ENCODE peak calls at places on chromosome 19, in six cellular contexts. One of them, this sample, is unnamed.

GRCh38 chr19:19529783-19530422 is 1.2 kb downstream of the YJEFN3 start:
- DNase-seq in upper lobe of left lung: no peak
- DNase-seq in neural crest cell: no peak
- DNase-seq in mammary epithelial cell: no peak
- DNase-seq in brain microvascular endothelial cell: no peak
- DNase-seq in cardiac muscle cell: no peak
- DNase-seq in this sample: no peak

GRCh38 chr19:42274065-42274682 is 5.1 kb downstream of the CIC start:
- DNase-seq in upper lobe of left lung: no peak
- DNase-seq in neural crest cell: no peak
- DNase-seq in mammary epithelial cell: no peak
- DNase-seq in brain microvascular endothelial cell: no peak
- DNase-seq in cardiac muscle cell: no peak
- DNase-seq in this sample: no peak

GRCh38 chr19:29753190-29753933 is 38.3 kb upstream of the C19orf12 start:
- DNase-seq in upper lobe of left lung: no peak
- DNase-seq in neural crest cell: no peak
- DNase-seq in mammary epithelial cell: no peak
- DNase-seq in brain microvascular endothelial cell: no peak
- DNase-seq in cardiac muscle cell: no peak
- DNase-seq in this sample: no peak

GRCh38 chr19:7916137-7916907 is 1.7 kb downstream of the TGFBR3L start:
- DNase-seq in upper lobe of left lung: no peak
- DNase-seq in neural crest cell: no peak
- DNase-seq in mammary epithelial cell: no peak
- DNase-seq in brain microvascular endothelial cell: no peak
- DNase-seq in cardiac muscle cell: peak
- DNase-seq in this sample: no peak

GRCh38 chr19:52734340-52734892 is 428 bp downstream of the ZNF611 start:
- DNase-seq in upper lobe of left lung: no peak
- DNase-seq in neural crest cell: peak
- DNase-seq in mammary epithelial cell: peak
- DNase-seq in brain microvascular endothelial cell: peak
- DNase-seq in cardiac muscle cell: peak
- DNase-seq in this sample: peak

GRCh38 chr19:3136684-3137055 is 837 bp downstream of the GNA15 start:
- DNase-seq in upper lobe of left lung: no peak
- DNase-seq in neural crest cell: no peak
- DNase-seq in mammary epithelial cell: peak
- DNase-seq in brain microvascular endothelial cell: no peak
- DNase-seq in cardiac muscle cell: no peak
- DNase-seq in this sample: no peak

GRCh38 chr19:22797040-22797439 is 13.1 kb upstream of the ZNF99 start:
- DNase-seq in upper lobe of left lung: no peak
- DNase-seq in neural crest cell: no peak
- DNase-seq in mammary epithelial cell: no peak
- DNase-seq in brain microvascular endothelial cell: no peak
- DNase-seq in cardiac muscle cell: no peak
- DNase-seq in this sample: no peak

GRCh38 chr19:5961969-5962945 is 15.7 kb downstream of the RANBP3 start:
- DNase-seq in upper lobe of left lung: peak
- DNase-seq in neural crest cell: no peak
- DNase-seq in mammary epithelial cell: no peak
- DNase-seq in brain microvascular endothelial cell: peak
- DNase-seq in cardiac muscle cell: peak
- DNase-seq in this sample: no peak

GRCh38 chr19:41935781-41936415 is 7.6 kb upstream of the ERFL start:
- DNase-seq in upper lobe of left lung: no peak
- DNase-seq in neural crest cell: no peak
- DNase-seq in mammary epithelial cell: no peak
- DNase-seq in brain microvascular endothelial cell: no peak
- DNase-seq in cardiac muscle cell: no peak
- DNase-seq in this sample: no peak

GRCh38 chr19:33953592-33953991 is 156.9 kb downstream of the KCTD15 start:
- DNase-seq in upper lobe of left lung: no peak
- DNase-seq in neural crest cell: no peak
- DNase-seq in mammary epithelial cell: no peak
- DNase-seq in brain microvascular endothelial cell: no peak
- DNase-seq in cardiac muscle cell: no peak
- DNase-seq in this sample: no peak

GRCh38 chr19:33410915-33411401 is 37.4 kb downstream of the CEBPG start:
- DNase-seq in upper lobe of left lung: no peak
- DNase-seq in neural crest cell: no peak
- DNase-seq in mammary epithelial cell: no peak
- DNase-seq in brain microvascular endothelial cell: no peak
- DNase-seq in cardiac muscle cell: no peak
- DNase-seq in this sample: no peak

GRCh38 chr19:49766938-49767315 is at the start of gene AP2A1:
- DNase-seq in upper lobe of left lung: no peak
- DNase-seq in neural crest cell: no peak
- DNase-seq in mammary epithelial cell: no peak
- DNase-seq in brain microvascular endothelial cell: no peak
- DNase-seq in cardiac muscle cell: no peak
- DNase-seq in this sample: no peak

GRCh38 chr19:49767967-49768581 is 1.3 kb downstream of the AP2A1 start:
- DNase-seq in upper lobe of left lung: no peak
- DNase-seq in neural crest cell: no peak
- DNase-seq in mammary epithelial cell: no peak
- DNase-seq in brain microvascular endothelial cell: no peak
- DNase-seq in cardiac muscle cell: no peak
- DNase-seq in this sample: no peak

GRCh38 chr19:49767380-49767779 is 579 bp downstream of the AP2A1 start:
- DNase-seq in upper lobe of left lung: no peak
- DNase-seq in neural crest cell: no peak
- DNase-seq in mammary epithelial cell: no peak
- DNase-seq in brain microvascular endothelial cell: no peak
- DNase-seq in cardiac muscle cell: peak
- DNase-seq in this sample: no peak

GRCh38 chr19:49764341-49764740 is 1.2 kb upstream of the TSKS start:
- DNase-seq in upper lobe of left lung: no peak
- DNase-seq in neural crest cell: no peak
- DNase-seq in mammary epithelial cell: no peak
- DNase-seq in brain microvascular endothelial cell: no peak
- DNase-seq in cardiac muscle cell: no peak
- DNase-seq in this sample: no peak

DNA sequence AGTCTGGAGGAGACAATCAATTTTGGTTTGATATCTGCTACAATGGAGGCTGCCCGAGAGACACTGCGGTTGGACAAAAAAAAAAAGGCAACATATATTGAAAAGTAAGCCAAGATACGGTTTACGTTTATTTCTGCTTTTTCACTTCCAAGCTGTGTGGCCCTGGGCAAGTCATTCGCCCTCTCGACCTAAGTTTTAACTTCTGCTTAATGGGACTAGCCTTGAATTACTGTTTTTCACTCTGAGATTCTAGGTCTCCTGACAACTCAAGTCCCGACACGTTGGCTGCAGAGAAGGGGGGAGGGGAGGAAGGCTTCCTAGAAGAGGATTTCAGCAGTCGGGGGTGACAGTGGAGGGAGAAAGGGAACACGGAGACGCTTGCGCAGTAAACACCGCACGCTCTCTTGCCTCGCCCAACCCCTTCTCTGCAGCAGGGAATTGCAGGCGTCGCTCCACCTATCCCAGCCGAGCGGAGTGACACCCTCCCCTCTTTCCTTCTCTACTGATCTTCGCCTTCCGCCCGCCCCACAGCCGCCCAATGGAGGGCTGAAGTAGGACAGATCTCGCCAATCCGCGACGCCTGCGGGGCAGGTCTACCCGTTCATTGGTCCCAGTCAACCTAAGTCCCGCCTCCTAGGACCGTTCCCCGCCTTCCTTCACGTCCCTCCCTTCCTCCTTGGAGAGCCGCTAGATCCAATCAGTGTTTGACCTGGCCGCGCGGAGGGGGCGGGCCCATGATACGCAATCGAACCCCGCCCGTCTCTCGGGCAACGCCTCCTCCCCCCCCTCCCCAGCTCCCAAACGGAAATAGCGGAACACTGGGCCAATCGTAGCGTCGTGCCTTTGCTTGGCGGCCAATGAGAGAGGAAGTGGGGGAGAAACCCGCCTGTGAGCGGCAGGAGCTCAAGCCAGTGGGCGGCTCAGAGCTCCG is 529 bp upstream of the AP2A1 start:
- DNase-seq in upper lobe of left lung: peak
- DNase-seq in neural crest cell: peak
- DNase-seq in mammary epithelial cell: peak
- DNase-seq in brain microvascular endothelial cell: peak
- DNase-seq in cardiac muscle cell: peak
- DNase-seq in this sample: peak
- TF ChIP-seq CTCF in upper lobe of left lung: peak
- TF ChIP-seq CTCF in neural crest cell: no peak
- TF ChIP-seq CTCF in mammary epithelial cell: no peak
- TF ChIP-seq CTCF in brain microvascular endothelial cell: no peak
- TF ChIP-seq CTCF in cardiac muscle cell: no peak
- TF ChIP-seq CTCF in this sample: no peak

GRCh38 chr19:49862411-49863253 is 4.7 kb downstream of the PNKP start:
- DNase-seq in upper lobe of left lung: no peak
- DNase-seq in neural crest cell: no peak
- DNase-seq in mammary epithelial cell: no peak
- DNase-seq in brain microvascular endothelial cell: no peak
- DNase-seq in cardiac muscle cell: peak
- DNase-seq in this sample: no peak
- TF ChIP-seq CTCF in upper lobe of left lung: no peak
- TF ChIP-seq CTCF in neural crest cell: peak
- TF ChIP-seq CTCF in mammary epithelial cell: no peak
- TF ChIP-seq CTCF in brain microvascular endothelial cell: peak
- TF ChIP-seq CTCF in cardiac muscle cell: peak
- TF ChIP-seq CTCF in this sample: peak

DNA sequence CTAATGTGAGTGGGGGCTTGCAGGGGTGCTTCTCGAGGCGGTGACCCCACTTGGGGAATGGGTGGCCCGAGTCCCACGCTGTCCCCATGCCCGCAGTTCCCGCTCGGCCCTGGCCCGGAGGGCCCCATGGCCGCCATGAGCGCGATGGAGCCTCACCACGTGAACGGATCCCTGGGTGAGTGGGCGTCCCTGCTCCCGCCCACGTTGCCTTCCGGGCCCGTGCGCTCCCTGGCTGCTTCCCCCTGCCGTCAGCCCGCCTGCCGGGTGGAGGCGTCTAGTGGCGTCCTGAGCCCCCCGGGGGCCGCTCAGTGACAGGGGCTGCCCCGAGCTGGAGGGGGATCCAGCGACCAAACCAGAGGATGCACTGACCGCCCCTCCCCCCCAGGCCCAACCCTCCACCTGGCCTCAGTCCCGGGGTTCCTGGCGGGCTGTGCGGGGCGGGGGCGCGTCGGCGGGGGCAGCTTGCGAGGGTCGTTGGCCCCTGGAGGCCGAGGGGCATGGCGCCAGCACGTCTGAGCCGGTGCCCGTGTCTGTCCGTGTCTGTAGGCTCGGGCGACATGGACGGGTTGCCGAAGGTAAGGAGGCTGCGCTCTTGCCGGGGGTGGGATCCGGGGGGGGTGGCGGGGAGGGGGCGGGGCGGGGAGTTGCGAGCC is 4.8 kb downstream of the ISYNA1 start:
- DNase-seq in upper lobe of left lung: no peak
- DNase-seq in neural crest cell: no peak
- DNase-seq in mammary epithelial cell: no peak
- DNase-seq in brain microvascular endothelial cell: no peak
- DNase-seq in cardiac muscle cell: no peak
- DNase-seq in this sample: peak
- TF ChIP-seq CTCF in upper lobe of left lung: no peak
- TF ChIP-seq CTCF in neural crest cell: no peak
- TF ChIP-seq CTCF in mammary epithelial cell: no peak
- TF ChIP-seq CTCF in brain microvascular endothelial cell: no peak
- TF ChIP-seq CTCF in cardiac muscle cell: no peak
- TF ChIP-seq CTCF in this sample: peak

DNA sequence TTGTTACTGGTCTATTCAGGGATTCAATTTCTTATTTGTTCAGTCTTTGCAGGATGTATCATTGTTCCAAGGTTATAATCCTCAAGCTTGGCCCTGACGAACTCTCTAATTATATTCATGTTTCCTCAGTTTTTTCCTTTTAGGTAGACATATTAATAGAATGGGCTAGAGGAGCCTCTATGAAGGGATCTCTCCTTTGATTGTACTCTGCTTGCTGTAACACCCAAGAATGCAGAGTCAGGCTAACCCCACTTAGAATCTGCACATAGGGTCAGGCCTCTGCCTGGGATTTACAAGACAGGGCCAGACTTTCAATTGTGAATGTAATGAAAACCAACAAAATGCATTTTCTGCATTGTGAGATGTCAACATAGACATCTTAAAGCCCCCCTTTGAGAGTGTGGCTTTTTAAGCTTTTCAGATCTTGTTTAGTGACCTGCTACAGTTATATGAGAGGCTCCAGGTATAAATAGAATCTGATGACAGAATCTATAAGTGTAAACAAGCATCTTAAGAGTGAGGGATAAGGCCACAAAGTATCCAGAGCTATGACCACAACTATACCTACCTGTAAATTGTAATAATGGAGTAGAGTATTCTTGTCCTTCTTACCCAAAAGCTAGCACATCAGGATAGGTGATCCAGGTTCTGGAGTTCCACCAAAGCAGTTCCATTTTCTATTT is 5.5 kb downstream of the ZNF493 start:
- DNase-seq in upper lobe of left lung: no peak
- DNase-seq in neural crest cell: no peak
- DNase-seq in mammary epithelial cell: no peak
- DNase-seq in brain microvascular endothelial cell: no peak
- DNase-seq in cardiac muscle cell: no peak
- DNase-seq in this sample: no peak
- TF ChIP-seq CTCF in upper lobe of left lung: no peak
- TF ChIP-seq CTCF in neural crest cell: no peak
- TF ChIP-seq CTCF in mammary epithelial cell: no peak
- TF ChIP-seq CTCF in brain microvascular endothelial cell: no peak
- TF ChIP-seq CTCF in cardiac muscle cell: no peak
- TF ChIP-seq CTCF in this sample: no peak

This sample was measured in GM10248.